ENCODE peak calls at places on chromosome 6, in seven cellular contexts. S, O, G, K, N, W and X are unnamed samples.

GRCh38 chr6:139698526-139699182 is 324.2 kb upstream of the CITED2 start:
- DNase-seq in S (peak), O (no peak), G (no peak), K (peak), N (no peak), W (no peak), X (peak)

GRCh38 chr6:144151010-144151727 is 852 bp downstream of the STX11 start:
- DNase-seq in S (peak), O (no peak), G (peak), K (peak), N (no peak), W (peak), X (no peak)

GRCh38 chr6:43900560-43901329 is 130.7 kb downstream of the VEGFA start:
- DNase-seq in S (no peak), O (no peak), G (no peak), K (no peak), N (no peak), W (no peak), X (no peak)

GRCh38 chr6:55980627-55981211 is 105.3 kb upstream of the BMP5 start:
- DNase-seq in S (peak), O (no peak), G (no peak), K (peak), N (no peak), W (peak), X (no peak)

GRCh38 chr6:153069897-153070296 is 61.2 kb downstream of the RGS17 start:
- DNase-seq in S (no peak), O (no peak), G (no peak), K (no peak), N (no peak), W (no peak), X (no peak)

GRCh38 chr6:21279619-21280018 is 313.9 kb upstream of the SOX4 start:
- DNase-seq in S (no peak), O (no peak), G (no peak), K (no peak), N (no peak), W (no peak), X (no peak)

GRCh38 chr6:156167289-156168076 is 609.7 kb upstream of the ARID1B start:
- DNase-seq in S (peak), O (no peak), G (no peak), K (peak), N (no peak), W (no peak), X (no peak)

GRCh38 chr6:30211306-30211705 is 1.9 kb downstream of the TRIM26 start:
- DNase-seq in S (no peak), O (no peak), G (no peak), K (no peak), N (no peak), W (no peak), X (no peak)

GRCh38 chr6:137697267-137697938 is 169.7 kb upstream of the TNFAIP3 start:
- DNase-seq in S (peak), O (peak), G (no peak), K (no peak), N (no peak), W (peak), X (peak)

GRCh38 chr6:44253307-44254101 is 3.8 kb downstream of the SLC35B2 start:
- DNase-seq in S (peak), O (no peak), G (peak), K (peak), N (no peak), W (peak), X (no peak)

GRCh38 chr6:96877151-96877550 is 20.5 kb downstream of the NDUFAF4 start:
- DNase-seq in S (no peak), O (no peak), G (no peak), K (no peak), N (no peak), W (no peak), X (no peak)

GRCh38 chr6:4482461-4482860 is 293.7 kb upstream of the CDYL start:
- DNase-seq in S (no peak), O (no peak), G (no peak), K (no peak), N (no peak), W (no peak), X (no peak)

GRCh38 chr6:132072271-132072670 is 121.1 kb upstream of the CCN2 start:
- DNase-seq in S (no peak), O (no peak), G (no peak), K (no peak), N (no peak), W (no peak), X (no peak)

GRCh38 chr6:51515052-51515402 is 572.4 kb downstream of the PKHD1 start:
- DNase-seq in S (no peak), O (no peak), G (no peak), K (no peak), N (no peak), W (no peak), X (no peak)

GRCh38 chr6:91299544-91300491 is 712.9 kb upstream of the MAP3K7 start:
- DNase-seq in S (peak), O (peak), G (no peak), K (peak), N (no peak), W (peak), X (peak)

GRCh38 chr6:21931641-21932335 is 338.2 kb downstream of the SOX4 start:
- DNase-seq in S (peak), O (no peak), G (no peak), K (peak), N (no peak), W (no peak), X (no peak)

GRCh38 chr6:143616741-143617140 is 61.0 kb upstream of the PHACTR2 start:
- DNase-seq in S (no peak), O (no peak), G (no peak), K (no peak), N (no peak), W (peak), X (no peak)

GRCh38 chr6:33414592-33415271 is 3.2 kb downstream of the CUTA start:
- DNase-seq in S (peak), O (no peak), G (no peak), K (no peak), N (no peak), W (peak), X (no peak)

GRCh38 chr6:51644426-51644825 is 443.0 kb downstream of the PKHD1 start:
- DNase-seq in S (no peak), O (no peak), G (no peak), K (no peak), N (no peak), W (no peak), X (peak)

GRCh38 chr6:133041020-133041419 is 200.1 kb upstream of the EYA4 start:
- DNase-seq in S (no peak), O (no peak), G (no peak), K (no peak), N (no peak), W (peak), X (no peak)

GRCh38 chr6:168223755-168224154 is 95.8 kb downstream of the DACT2 start:
- DNase-seq in S (no peak), O (no peak), G (no peak), K (no peak), N (no peak), W (no peak), X (no peak)

GRCh38 chr6:95230071-95230740 is 347.1 kb upstream of the MANEA start:
- DNase-seq in S (no peak), O (no peak), G (no peak), K (peak), N (no peak), W (no peak), X (no peak)

GRCh38 chr6:85110943-85111342 is 338.9 kb upstream of the NT5E start:
- DNase-seq in S (no peak), O (no peak), G (no peak), K (no peak), N (no peak), W (no peak), X (no peak)

GRCh38 chr6:84777888-84778287 is 13.5 kb upstream of the TBX18 start:
- DNase-seq in S (no peak), O (no peak), G (no peak), K (no peak), N (no peak), W (no peak), X (no peak)

GRCh38 chr6:40721252-40721936 is 134.2 kb upstream of the LRFN2 start:
- DNase-seq in S (peak), O (no peak), G (no peak), K (no peak), N (no peak), W (no peak), X (no peak)

GRCh38 chr6:109117346-109118035 is 22.2 kb downstream of the CEP57L1 start:
- DNase-seq in S (no peak), O (no peak), G (no peak), K (no peak), N (no peak), W (no peak), X (no peak)

GRCh38 chr6:3592371-3592941 is 135.6 kb upstream of the SLC22A23 start:
- DNase-seq in S (peak), O (peak), G (no peak), K (peak), N (no peak), W (no peak), X (peak)

GRCh38 chr6:156437084-156437879 is 339.9 kb upstream of the ARID1B start:
- DNase-seq in S (no peak), O (no peak), G (no peak), K (no peak), N (no peak), W (no peak), X (no peak)

GRCh38 chr6:127182501-127182900 is 64.0 kb downstream of the RSPO3 start:
- DNase-seq in S (peak), O (no peak), G (no peak), K (peak), N (no peak), W (no peak), X (no peak)

GRCh38 chr6:137799950-137800568 is 67.0 kb upstream of the TNFAIP3 start:
- DNase-seq in S (peak), O (no peak), G (peak), K (peak), N (no peak), W (peak), X (no peak)

GRCh38 chr6:16239090-16239797 is 857 bp downstream of the GMPR start:
- DNase-seq in S (peak), O (no peak), G (no peak), K (peak), N (peak), W (peak), X (peak)

GRCh38 chr6:123091091-123091895 is 95.3 kb downstream of the CLVS2 start:
- DNase-seq in S (peak), O (peak), G (no peak), K (peak), N (no peak), W (no peak), X (peak)

GRCh38 chr6:148349466-148349865 is 6.8 kb downstream of the SASH1 start:
- DNase-seq in S (no peak), O (no peak), G (no peak), K (no peak), N (no peak), W (peak), X (no peak)

GRCh38 chr6:24536466-24536865 is 41.7 kb downstream of the ALDH5A1 start:
- DNase-seq in S (no peak), O (no peak), G (no peak), K (peak), N (no peak), W (no peak), X (no peak)

GRCh38 chr6:114096553-114097172 is 125.7 kb upstream of the HDAC2 start:
- DNase-seq in S (peak), O (no peak), G (peak), K (peak), N (no peak), W (peak), X (no peak)

GRCh38 chr6:76852776-76853175 is 610.5 kb downstream of the HTR1B start:
- DNase-seq in S (peak), O (no peak), G (no peak), K (peak), N (no peak), W (peak), X (no peak)

GRCh38 chr6:90425161-90425641 is 128.6 kb upstream of the BACH2 start:
- DNase-seq in S (no peak), O (no peak), G (peak), K (no peak), N (no peak), W (no peak), X (no peak)

GRCh38 chr6:104625536-104625935 is 234.2 kb downstream of the HACE1 start:
- DNase-seq in S (peak), O (peak), G (no peak), K (peak), N (no peak), W (peak), X (peak)

GRCh38 chr6:81562169-81562568 is 190.3 kb downstream of the TENT5A start:
- DNase-seq in S (peak), O (peak), G (no peak), K (peak), N (no peak), W (no peak), X (no peak)

GRCh38 chr6:148263010-148263409 is 79.6 kb upstream of the SASH1 start:
- DNase-seq in S (no peak), O (no peak), G (no peak), K (peak), N (no peak), W (no peak), X (peak)

DNA sequence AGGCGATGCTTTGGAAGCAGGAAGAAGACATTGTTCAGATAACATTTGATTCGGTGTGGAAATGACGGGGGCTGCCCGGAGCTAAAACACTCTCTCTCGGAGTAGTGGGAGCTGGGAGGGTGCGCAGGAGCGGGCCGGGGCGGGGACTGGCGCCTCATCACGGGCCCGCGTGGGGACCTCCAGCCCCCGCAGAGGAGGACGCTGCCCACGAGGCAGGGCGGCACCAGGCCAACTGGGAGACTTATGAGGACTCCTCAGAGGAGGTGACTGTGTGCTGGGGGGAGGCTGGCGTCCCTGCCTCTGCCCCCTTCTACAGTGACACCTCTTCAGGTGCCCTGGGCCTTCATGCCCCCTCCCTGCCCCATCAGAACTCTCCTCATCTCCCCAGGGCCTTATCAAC is 15.2 kb downstream of the DDO start:
- DNase-seq in S (no peak), O (no peak), G (no peak), K (no peak), N (no peak), W (no peak), X (no peak)
- H3K4me3 ChIP-seq in S (peak), O (peak), G (no peak), K (peak), N (peak), W (no peak), X (no peak)

GRCh38 chr6:71391126-71391525 is 102.5 kb downstream of the OGFRL1 start:
- DNase-seq in S (no peak), O (no peak), G (no peak), K (no peak), N (no peak), W (no peak), X (no peak)
- H3K4me3 ChIP-seq in S (no peak), O (no peak), G (no peak), K (no peak), N (no peak), W (no peak), X (no peak)

GRCh38 chr6:129889580-129889979 is 28.5 kb upstream of the TMEM244 start:
- DNase-seq in S (peak), O (peak), G (no peak), K (peak), N (no peak), W (no peak), X (no peak)

GRCh38 chr6:129882510-129883023 is 21.5 kb upstream of the TMEM244 start:
- DNase-seq in S (no peak), O (no peak), G (no peak), K (no peak), N (no peak), W (no peak), X (no peak)

GRCh38 chr6:129890164-129890563 is 29.0 kb upstream of the TMEM244 start:
- DNase-seq in S (peak), O (no peak), G (no peak), K (peak), N (no peak), W (peak), X (peak)

GRCh38 chr6:129886401-129887155 is 25.5 kb upstream of the TMEM244 start:
- DNase-seq in S (no peak), O (no peak), G (no peak), K (no peak), N (no peak), W (no peak), X (no peak)

DNA sequence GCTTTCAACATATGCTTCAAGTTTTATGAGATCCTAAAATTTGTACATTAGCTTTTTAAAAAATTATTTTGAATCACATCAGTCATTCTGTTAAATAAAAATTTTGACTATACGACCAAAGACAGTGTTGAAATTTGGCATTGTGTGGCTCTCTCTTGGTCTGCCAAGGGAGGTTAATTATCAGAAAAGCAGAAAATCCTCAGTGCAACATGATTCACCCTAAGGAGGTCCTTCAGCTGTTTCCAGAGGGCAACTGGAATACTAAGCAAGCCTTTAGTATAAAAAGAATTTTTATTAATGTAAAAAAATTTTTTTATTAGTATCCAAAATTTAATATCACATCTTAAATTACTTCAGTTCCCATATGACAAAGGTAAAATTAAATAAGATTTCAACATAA is 23.1 kb upstream of the TMEM244 start:
- DNase-seq in S (no peak), O (no peak), G (no peak), K (no peak), N (no peak), W (no peak), X (no peak)
- H3K4me3 ChIP-seq in S (no peak), O (no peak), G (no peak), K (no peak), N (no peak), W (no peak), X (no peak)

GRCh38 chr6:157885211-157885788 is 62.3 kb downstream of the SNX9 start:
- DNase-seq in S (no peak), O (no peak), G (peak), K (peak), N (no peak), W (no peak), X (no peak)
- H3K4me3 ChIP-seq in S (no peak), O (no peak), G (no peak), K (no peak), N (no peak), W (no peak), X (no peak)